ENCODE peak calls at places on chromosomes 11 and 22, in five cellular contexts. One of them, this sample, is unnamed. For H3K4me1, the result is how much of the 10 kb centered on the place peaks cover.

GRCh38 chr11:808427-809286 is 1.1 kb upstream of the RPLP2 start:
- DNase-seq in transverse colon: peak
- DNase-seq in A549: peak
- DNase-seq in pancreas: no peak
- DNase-seq in IMR-90: no peak
- DNase-seq in this sample: no peak

GRCh38 chr22:50016988-50017700 is 4.6 kb upstream of the IL17REL start:
- DNase-seq in IMR-90: no peak
- DNase-seq in transverse colon: peak
- DNase-seq in A549: no peak
- DNase-seq in pancreas: peak
- DNase-seq in this sample: no peak

GRCh38 chr11:11659567-11660341 is 37.9 kb upstream of the GALNT18 start:
- DNase-seq in A549: peak
- DNase-seq in transverse colon: no peak
- DNase-seq in pancreas: no peak
- DNase-seq in IMR-90: no peak
- DNase-seq in this sample: no peak

GRCh38 chr11:33160147-33160546 is 1.1 kb downstream of the CSTF3 start:
- DNase-seq in IMR-90: peak
- DNase-seq in A549: no peak
- DNase-seq in transverse colon: no peak
- DNase-seq in pancreas: no peak
- DNase-seq in this sample: peak

GRCh38 chr11:67600324-67601029 is 6.3 kb upstream of the NDUFV1 start:
- DNase-seq in IMR-90: no peak
- DNase-seq in pancreas: no peak
- DNase-seq in A549: no peak
- DNase-seq in transverse colon: peak
- DNase-seq in this sample: no peak

GRCh38 chr11:1116104-1116503 is 41.4 kb downstream of the MUC2 start:
- DNase-seq in transverse colon: no peak
- DNase-seq in A549: no peak
- DNase-seq in IMR-90: no peak
- DNase-seq in pancreas: no peak
- DNase-seq in this sample: no peak

GRCh38 chr11:34302046-34302921 is 55.5 kb downstream of the ABTB2 start:
- DNase-seq in IMR-90: peak
- DNase-seq in A549: no peak
- DNase-seq in transverse colon: no peak
- DNase-seq in pancreas: no peak
- DNase-seq in this sample: no peak

GRCh38 chr11:64848779-64849599 is 4.5 kb upstream of the CDC42BPG start:
- DNase-seq in A549: no peak
- DNase-seq in IMR-90: no peak
- DNase-seq in transverse colon: peak
- DNase-seq in pancreas: peak
- DNase-seq in this sample: no peak

GRCh38 chr11:119347242-119347641 is 737 bp upstream of the MFRP start:
- DNase-seq in pancreas: no peak
- DNase-seq in IMR-90: no peak
- DNase-seq in A549: no peak
- DNase-seq in transverse colon: no peak
- DNase-seq in this sample: no peak

GRCh38 chr11:72069787-72070251 is 10.5 kb downstream of the NUMA1 start:
- DNase-seq in A549: peak
- DNase-seq in IMR-90: peak
- DNase-seq in pancreas: peak
- DNase-seq in transverse colon: peak
- DNase-seq in this sample: no peak

GRCh38 chr22:17705565-17706450 is 67.3 kb downstream of the BCL2L13 start:
- DNase-seq in pancreas: no peak
- DNase-seq in transverse colon: no peak
- DNase-seq in IMR-90: peak
- DNase-seq in A549: no peak
- DNase-seq in this sample: no peak

DNA sequence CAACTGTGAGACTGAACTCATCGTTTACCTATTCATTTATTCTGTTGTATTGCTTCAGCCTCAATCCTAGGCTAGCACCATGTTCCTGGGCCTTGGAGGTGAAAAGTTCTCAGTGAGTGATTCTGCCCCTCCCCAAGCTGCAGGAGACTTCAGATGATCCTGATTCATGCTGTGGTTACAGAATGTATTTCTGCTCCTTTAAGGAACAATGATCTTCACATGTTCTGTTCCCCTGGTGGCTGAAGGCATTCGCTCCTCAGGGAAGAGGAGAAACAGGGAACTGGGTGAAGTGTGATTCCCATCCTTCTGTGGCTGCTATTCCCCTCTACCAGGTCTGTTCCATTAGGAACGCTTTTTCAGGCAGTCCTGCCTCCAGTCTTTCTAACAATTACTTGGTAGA is 2.4 kb downstream of the OR52E1 start:
- DNase-seq in pancreas: no peak
- DNase-seq in IMR-90: no peak
- DNase-seq in transverse colon: no peak
- DNase-seq in A549: no peak
- DNase-seq in this sample: no peak
- H3K4me1 ChIP-seq in pancreas: under half
- H3K4me1 ChIP-seq in IMR-90: under half
- H3K4me1 ChIP-seq in transverse colon: under half
- H3K4me1 ChIP-seq in A549: under half
- H3K4me1 ChIP-seq in this sample: under half

GRCh38 chr22:41561335-41561734 is 525 bp downstream of the CSDC2 start:
- DNase-seq in transverse colon: no peak
- DNase-seq in pancreas: no peak
- DNase-seq in IMR-90: no peak
- DNase-seq in A549: no peak
- DNase-seq in this sample: no peak
- H3K4me1 ChIP-seq in transverse colon: under half
- H3K4me1 ChIP-seq in pancreas: under half
- H3K4me1 ChIP-seq in IMR-90: under half
- H3K4me1 ChIP-seq in A549: half or more
- H3K4me1 ChIP-seq in this sample: under half

GRCh38 chr11:113674397-113674685 is 31.8 kb downstream of the TMPRSS5 start:
- DNase-seq in IMR-90: no peak
- DNase-seq in transverse colon: no peak
- DNase-seq in A549: no peak
- DNase-seq in pancreas: no peak
- DNase-seq in this sample: no peak
- H3K4me1 ChIP-seq in IMR-90: under half
- H3K4me1 ChIP-seq in transverse colon: under half
- H3K4me1 ChIP-seq in A549: under half
- H3K4me1 ChIP-seq in pancreas: under half
- H3K4me1 ChIP-seq in this sample: under half

DNA sequence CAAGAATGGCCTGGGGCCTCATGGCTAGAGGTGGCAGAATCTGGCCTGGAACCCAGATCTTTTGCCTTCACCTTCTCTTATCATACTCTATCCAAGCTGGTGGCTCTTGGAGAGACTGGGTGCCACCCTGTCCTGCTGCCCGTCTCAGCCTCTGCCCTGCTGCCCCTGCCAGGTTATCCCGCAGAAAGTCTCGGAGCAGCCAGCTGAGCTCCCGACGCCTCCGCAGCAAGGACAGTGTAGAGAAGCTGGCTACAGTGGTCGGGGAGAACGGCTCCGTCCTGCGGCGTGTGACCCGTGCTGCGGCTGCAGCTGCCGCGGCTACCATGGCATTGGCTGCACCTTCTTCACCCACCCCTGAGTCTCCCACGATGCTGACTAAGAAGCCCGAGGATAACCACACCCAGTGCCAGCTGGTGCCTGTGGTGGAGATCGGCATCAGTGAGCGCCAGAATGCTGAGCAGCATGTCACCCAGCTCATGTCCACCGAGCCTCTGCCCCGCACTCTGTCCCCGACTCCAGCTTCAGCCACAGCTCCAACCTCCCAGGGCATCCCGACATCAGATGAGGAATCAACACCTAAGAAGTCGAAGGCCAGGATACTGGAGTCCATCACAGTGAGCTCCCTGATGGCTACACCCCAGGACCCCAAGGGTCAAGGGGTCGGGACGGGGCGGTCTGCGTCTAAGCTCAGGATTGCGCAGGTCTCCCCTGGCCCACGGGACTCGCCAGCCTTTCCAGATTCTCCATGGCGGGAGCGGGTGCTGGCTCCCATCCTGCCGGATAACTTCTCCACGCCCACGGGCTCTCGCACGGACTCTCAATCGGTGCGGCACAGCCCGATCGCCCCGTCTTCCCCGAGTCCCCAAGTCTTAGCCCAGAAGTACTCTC is 6.0 kb downstream of the INCENP start:
- DNase-seq in IMR-90: no peak
- DNase-seq in transverse colon: no peak
- DNase-seq in A549: no peak
- DNase-seq in pancreas: no peak
- DNase-seq in this sample: no peak
- H3K4me1 ChIP-seq in IMR-90: under half
- H3K4me1 ChIP-seq in transverse colon: under half
- H3K4me1 ChIP-seq in A549: under half
- H3K4me1 ChIP-seq in pancreas: under half
- H3K4me1 ChIP-seq in this sample: under half

GRCh38 chr11:35389897-35390462 is 29.4 kb downstream of the SLC1A2 start:
- DNase-seq in transverse colon: no peak
- DNase-seq in pancreas: no peak
- DNase-seq in IMR-90: no peak
- DNase-seq in A549: no peak
- DNase-seq in this sample: no peak
- H3K4me1 ChIP-seq in transverse colon: under half
- H3K4me1 ChIP-seq in pancreas: under half
- H3K4me1 ChIP-seq in IMR-90: under half
- H3K4me1 ChIP-seq in A549: under half
- H3K4me1 ChIP-seq in this sample: under half

GRCh38 chr11:48036011-48036410 is 55.7 kb downstream of the PTPRJ start:
- DNase-seq in A549: no peak
- DNase-seq in IMR-90: peak
- DNase-seq in transverse colon: no peak
- DNase-seq in pancreas: no peak
- DNase-seq in this sample: no peak
- H3K4me1 ChIP-seq in A549: half or more
- H3K4me1 ChIP-seq in IMR-90: under half
- H3K4me1 ChIP-seq in transverse colon: under half
- H3K4me1 ChIP-seq in pancreas: under half
- H3K4me1 ChIP-seq in this sample: under half

GRCh38 chr22:46634011-46634699 is 14.0 kb downstream of the GRAMD4 start:
- DNase-seq in pancreas: peak
- DNase-seq in A549: no peak
- DNase-seq in transverse colon: no peak
- DNase-seq in IMR-90: no peak
- DNase-seq in this sample: no peak
- H3K4me1 ChIP-seq in pancreas: under half
- H3K4me1 ChIP-seq in A549: under half
- H3K4me1 ChIP-seq in transverse colon: under half
- H3K4me1 ChIP-seq in IMR-90: under half
- H3K4me1 ChIP-seq in this sample: under half

GRCh38 chr11:61699737-61700160 is 19.6 kb downstream of the DAGLA start:
- DNase-seq in A549: no peak
- DNase-seq in IMR-90: no peak
- DNase-seq in transverse colon: peak
- DNase-seq in pancreas: peak
- DNase-seq in this sample: no peak
- H3K4me1 ChIP-seq in A549: half or more
- H3K4me1 ChIP-seq in IMR-90: under half
- H3K4me1 ChIP-seq in transverse colon: half or more
- H3K4me1 ChIP-seq in pancreas: half or more
- H3K4me1 ChIP-seq in this sample: under half

GRCh38 chr11:44011797-44012196 is 36.0 kb upstream of the ACCSL start:
- DNase-seq in A549: no peak
- DNase-seq in transverse colon: no peak
- DNase-seq in IMR-90: peak
- DNase-seq in pancreas: no peak
- DNase-seq in this sample: no peak
- H3K4me1 ChIP-seq in A549: under half
- H3K4me1 ChIP-seq in transverse colon: under half
- H3K4me1 ChIP-seq in IMR-90: under half
- H3K4me1 ChIP-seq in pancreas: under half
- H3K4me1 ChIP-seq in this sample: under half

DNA sequence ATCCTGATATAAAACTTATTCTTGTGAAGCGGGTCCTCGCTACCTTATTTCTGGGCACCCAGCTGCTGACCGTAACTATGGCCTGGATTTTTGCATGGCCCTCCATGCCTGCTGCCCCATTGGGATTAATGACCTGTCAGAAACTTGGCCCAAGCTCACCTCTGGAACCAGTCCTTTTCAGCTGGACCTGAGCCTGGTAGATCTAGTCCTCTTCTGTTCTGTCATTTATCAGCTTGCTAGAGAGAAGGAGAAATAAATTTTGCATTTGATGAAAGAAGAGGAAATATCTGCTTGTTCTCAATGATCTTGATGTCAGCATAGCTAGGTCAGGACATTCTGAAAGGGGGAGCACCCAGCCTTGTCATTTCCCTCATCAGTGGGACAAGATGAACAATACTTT is 387.8 kb upstream of the LARGE1 start:
- DNase-seq in A549: no peak
- DNase-seq in pancreas: no peak
- DNase-seq in transverse colon: no peak
- DNase-seq in IMR-90: no peak
- DNase-seq in this sample: no peak
- H3K4me1 ChIP-seq in A549: under half
- H3K4me1 ChIP-seq in pancreas: under half
- H3K4me1 ChIP-seq in transverse colon: under half
- H3K4me1 ChIP-seq in IMR-90: under half
- H3K4me1 ChIP-seq in this sample: under half

This sample was measured in HAP-1.